ENCODE peak calls at places on chromosome 12, in ten cellular contexts. O is GM10248; F is CD4-positive, alpha-beta T cell; P is mammary epithelial cell; B is upper lobe of left lung; T is A549; X is H9; U is fibroblast of lung; A is heart right ventricle; L is HepG2. N is an unnamed sample.

GRCh38 chr12:40770781-40771180 is 78.5 kb downstream of the CNTN1 start:
- DNase-seq in O (no peak), F (no peak), P (no peak), B (no peak), T (no peak), X (no peak), U (no peak), A (no peak), L (no peak), N (no peak)

GRCh38 chr12:113232787-113233585 is 11.7 kb downstream of the TPCN1 start:
- DNase-seq in O (peak), F (peak), P (no peak), B (no peak), T (no peak), X (peak), U (no peak), A (peak), L (no peak), N (peak)

GRCh38 chr12:70576341-70577282 is 60.6 kb downstream of the PTPRB start:
- DNase-seq in O (peak), F (no peak), P (peak), B (no peak), T (peak), X (no peak), U (peak), A (no peak), L (peak), N (no peak)

GRCh38 chr12:77019920-77020319 is 45.4 kb downstream of the E2F7 start:
- DNase-seq in O (no peak), F (no peak), P (no peak), B (no peak), T (no peak), X (no peak), U (no peak), A (no peak), L (no peak), N (no peak)

GRCh38 chr12:3881208-3881980 is 8.2 kb upstream of the PARP11 start:
- DNase-seq in O (no peak), F (no peak), P (no peak), B (no peak), T (no peak), X (no peak), U (no peak), A (no peak), L (no peak), N (no peak)

GRCh38 chr12:32457251-32458025 is 58.1 kb downstream of the FGD4 start:
- DNase-seq in O (no peak), F (no peak), P (no peak), B (no peak), T (no peak), X (no peak), U (peak), A (no peak), L (no peak), N (no peak)

GRCh38 chr12:17062296-17063061 is 456.5 kb upstream of the LMO3 start:
- DNase-seq in O (no peak), F (no peak), P (peak), B (no peak), T (no peak), X (no peak), U (no peak), A (no peak), L (no peak), N (no peak)

GRCh38 chr12:117816-118345 is 51.3 kb downstream of the IQSEC3 start:
- DNase-seq in O (no peak), F (no peak), P (no peak), B (no peak), T (no peak), X (no peak), U (no peak), A (no peak), L (no peak), N (no peak)

GRCh38 chr12:128420163-128420562 is 153.2 kb downstream of the TMEM132C start:
- DNase-seq in O (no peak), F (no peak), P (no peak), B (no peak), T (no peak), X (no peak), U (no peak), A (no peak), L (no peak), N (no peak)

GRCh38 chr12:109588461-109589239 is 15.1 kb downstream of the MVK start:
- DNase-seq in O (no peak), F (no peak), P (no peak), B (peak), T (no peak), X (no peak), U (no peak), A (no peak), L (peak), N (no peak)

GRCh38 chr12:118704517-118704916 is 276.8 kb upstream of the SRRM4 start:
- DNase-seq in O (no peak), F (no peak), P (no peak), B (no peak), T (no peak), X (peak), U (no peak), A (no peak), L (peak), N (no peak)

GRCh38 chr12:19273482-19274330 is 144.2 kb downstream of the PLEKHA5 start:
- DNase-seq in O (no peak), F (peak), P (peak), B (no peak), T (peak), X (no peak), U (peak), A (peak), L (peak), N (no peak)

GRCh38 chr12:93813181-93813580 is 136.0 kb downstream of the CRADD start:
- DNase-seq in O (no peak), F (no peak), P (no peak), B (no peak), T (no peak), X (no peak), U (peak), A (no peak), L (no peak), N (no peak)

DNA sequence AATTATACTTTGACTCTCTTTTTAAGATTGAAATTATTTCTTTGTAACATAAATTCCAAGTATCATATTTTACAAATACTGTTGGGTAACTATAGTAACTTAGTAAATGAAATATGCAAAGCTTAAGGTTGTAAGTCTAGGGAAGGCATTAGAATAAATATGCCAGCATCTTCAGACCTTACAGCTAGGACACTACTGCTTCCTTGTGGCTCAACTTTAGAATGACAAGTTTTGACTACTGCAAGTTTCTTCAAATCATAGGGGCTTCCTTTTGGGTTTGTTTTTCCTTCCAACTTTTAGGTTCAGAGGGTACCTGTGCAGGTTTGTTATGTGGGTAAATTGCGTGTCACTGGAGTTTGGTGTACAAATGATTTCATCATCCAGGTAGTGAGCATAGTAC is 17.7 kb upstream of the ANP32D start:
- DNase-seq in O (no peak), F (no peak), P (peak), B (no peak), T (no peak), X (no peak), U (no peak), A (no peak), L (peak), N (no peak)
- TF ChIP-seq CTCF in O (peak), F (peak), P (peak), B (no peak), T (peak), X (peak), U (peak), A (peak), L (peak), N (peak)

DNA sequence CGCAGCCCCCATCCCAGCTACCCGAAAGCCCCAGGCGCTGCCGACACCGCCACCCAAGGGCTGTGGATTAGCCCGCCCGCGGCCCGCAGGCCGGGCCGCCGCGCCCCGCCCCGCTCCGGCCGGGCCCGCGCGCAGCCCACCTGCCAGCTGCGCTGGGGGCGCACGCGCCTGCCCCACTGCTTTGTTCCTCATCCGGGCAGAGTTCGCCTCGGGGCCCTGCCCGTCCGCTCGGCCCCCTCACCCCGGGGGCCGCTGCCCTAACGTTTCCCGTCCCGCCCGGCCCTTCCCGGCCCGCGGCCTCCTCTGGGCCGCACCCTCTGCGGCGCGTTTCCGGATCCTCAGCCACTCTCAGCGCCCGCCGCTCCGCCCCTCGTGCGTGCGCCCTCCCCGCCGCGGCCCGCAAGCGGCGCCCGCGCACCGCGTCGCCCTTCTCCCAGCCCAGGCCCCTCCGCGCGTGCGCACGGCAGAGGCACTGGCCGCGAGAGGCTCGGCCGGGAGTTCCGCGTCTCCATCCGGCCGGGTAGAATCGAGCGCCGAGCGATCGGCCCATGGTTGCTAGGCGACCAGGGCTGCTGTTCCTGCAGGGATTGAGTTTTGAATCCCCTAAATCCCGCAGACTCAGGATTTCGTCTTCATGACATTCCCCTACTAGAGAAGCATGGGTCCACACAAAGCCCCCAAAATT is at the start of gene PRDM4:
- DNase-seq in O (peak), F (peak), P (peak), B (peak), T (peak), X (peak), U (peak), A (peak), L (peak), N (peak)
- TF ChIP-seq CTCF in O (peak), F (no peak), P (peak), B (peak), T (peak), X (peak), U (no peak), A (peak), L (peak), N (no peak)

GRCh38 chr12:49364989-49365388 is 2.3 kb upstream of the SPATS2 start:
- DNase-seq in O (no peak), F (no peak), P (peak), B (no peak), T (no peak), X (no peak), U (peak), A (no peak), L (no peak), N (no peak)

GRCh38 chr12:49365542-49365941 is 1.7 kb upstream of the SPATS2 start:
- DNase-seq in O (no peak), F (no peak), P (peak), B (no peak), T (no peak), X (no peak), U (peak), A (no peak), L (no peak), N (no peak)

GRCh38 chr12:49368240-49368600 is 958 bp downstream of the SPATS2 start:
- DNase-seq in O (no peak), F (no peak), P (no peak), B (no peak), T (no peak), X (no peak), U (no peak), A (no peak), L (no peak), N (no peak)

GRCh38 chr12:49367381-49368239 is at the start of gene SPATS2:
- DNase-seq in O (no peak), F (no peak), P (no peak), B (peak), T (no peak), X (peak), U (no peak), A (peak), L (no peak), N (peak)

DNA sequence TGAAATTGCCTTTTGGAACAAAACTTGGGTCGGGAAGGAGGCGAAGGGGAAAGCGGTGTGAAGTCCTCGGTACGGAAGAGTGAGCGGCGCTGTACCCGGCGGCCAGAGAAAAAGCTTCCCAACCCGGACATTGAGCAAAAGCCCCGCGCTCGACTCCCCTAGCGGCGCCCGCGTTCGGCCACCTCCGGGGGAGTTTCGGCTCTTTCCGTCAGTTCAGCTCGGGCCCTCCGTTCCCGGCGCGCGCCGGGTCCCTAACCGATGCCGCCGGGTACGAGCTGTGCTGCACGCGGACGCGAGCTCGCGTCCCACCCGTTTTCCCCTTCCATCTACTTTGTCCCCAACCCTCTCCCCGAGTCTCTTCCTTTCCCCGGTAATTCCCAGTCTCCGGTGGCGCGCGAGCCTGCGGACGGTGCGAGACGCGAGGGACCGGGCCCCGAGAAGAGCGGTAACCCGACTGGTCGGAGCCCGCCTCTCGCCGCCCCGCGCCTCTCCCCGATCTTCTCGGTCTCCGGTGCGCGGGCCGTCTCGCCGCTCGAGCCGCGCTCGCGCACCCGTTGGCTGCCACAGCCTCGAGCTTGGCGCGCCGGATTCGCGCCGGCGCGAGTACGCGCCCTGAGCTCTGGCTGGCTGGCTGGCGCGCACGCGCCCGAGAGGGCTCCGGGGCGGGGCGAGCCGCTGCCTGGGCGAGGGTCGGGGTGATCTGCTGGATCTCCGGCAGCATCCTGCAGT is 446 bp upstream of the SPATS2 start:
- DNase-seq in O (peak), F (peak), P (peak), B (peak), T (peak), X (peak), U (peak), A (peak), L (peak), N (peak)
- TF ChIP-seq CTCF in O (no peak), F (no peak), P (no peak), B (peak), T (no peak), X (peak), U (peak), A (no peak), L (no peak), N (no peak)

DNA sequence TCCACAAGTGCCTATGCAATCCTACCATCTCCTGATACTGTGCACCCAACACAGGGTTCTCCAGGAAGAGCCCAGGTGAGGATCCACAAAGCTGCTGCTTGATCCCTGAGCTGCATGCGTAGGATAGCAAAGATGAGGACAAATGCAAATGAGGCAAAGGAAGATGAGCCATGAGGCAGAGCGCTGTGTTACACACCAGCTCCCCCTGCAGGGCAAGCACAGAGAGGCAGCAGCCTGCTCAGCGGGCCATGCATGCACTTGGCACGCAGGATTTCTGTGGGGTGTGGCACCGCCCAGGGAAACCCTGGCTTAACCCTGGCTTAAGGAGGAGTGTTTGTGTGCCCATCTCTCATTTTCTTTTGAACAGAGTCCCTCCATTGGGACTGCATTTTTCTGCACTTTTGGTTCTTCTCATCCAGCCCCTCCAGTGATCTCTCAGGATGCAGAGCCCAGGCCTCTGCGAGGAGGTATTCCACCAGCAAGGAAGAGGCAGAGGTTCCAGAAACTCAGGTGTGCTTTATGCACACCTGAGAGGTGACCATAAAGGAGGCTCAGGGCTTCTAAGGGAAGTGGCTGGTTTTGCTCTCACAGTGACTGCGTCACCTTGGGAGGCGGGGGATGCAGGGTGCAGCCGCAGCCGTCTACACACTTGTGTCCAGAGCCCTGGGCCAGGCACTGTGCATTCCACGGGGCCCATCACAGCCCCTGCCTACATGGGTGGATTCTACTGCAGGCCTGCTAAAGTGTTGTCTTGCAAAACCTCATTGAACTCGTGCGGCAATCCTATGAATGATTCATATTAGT is 973.3 kb upstream of the TMEM132C start:
- DNase-seq in O (no peak), F (peak), P (peak), B (peak), T (peak), X (peak), U (peak), A (no peak), L (no peak), N (peak)
- TF ChIP-seq CTCF in O (peak), F (peak), P (peak), B (peak), T (peak), X (peak), U (peak), A (peak), L (peak), N (peak)

GRCh38 chr12:56205445-56205844 is 16.2 kb upstream of the SMARCC2 start:
- DNase-seq in O (no peak), F (no peak), P (no peak), B (no peak), T (no peak), X (no peak), U (no peak), A (no peak), L (no peak), N (no peak)
- TF ChIP-seq CTCF in O (no peak), F (no peak), P (no peak), B (no peak), T (no peak), X (no peak), U (no peak), A (no peak), L (no peak), N (no peak)

GRCh38 chr12:90280033-90280432 is 571.4 kb upstream of the ATP2B1 start:
- DNase-seq in O (no peak), F (no peak), P (peak), B (no peak), T (no peak), X (no peak), U (peak), A (no peak), L (no peak), N (no peak)

GRCh38 chr12:90275088-90275487 is 566.5 kb upstream of the ATP2B1 start:
- DNase-seq in O (no peak), F (no peak), P (no peak), B (no peak), T (no peak), X (no peak), U (no peak), A (no peak), L (no peak), N (no peak)

GRCh38 chr12:90268574-90268973 is 559.9 kb upstream of the ATP2B1 start:
- DNase-seq in O (no peak), F (no peak), P (no peak), B (no peak), T (no peak), X (no peak), U (no peak), A (no peak), L (no peak), N (no peak)

DNA sequence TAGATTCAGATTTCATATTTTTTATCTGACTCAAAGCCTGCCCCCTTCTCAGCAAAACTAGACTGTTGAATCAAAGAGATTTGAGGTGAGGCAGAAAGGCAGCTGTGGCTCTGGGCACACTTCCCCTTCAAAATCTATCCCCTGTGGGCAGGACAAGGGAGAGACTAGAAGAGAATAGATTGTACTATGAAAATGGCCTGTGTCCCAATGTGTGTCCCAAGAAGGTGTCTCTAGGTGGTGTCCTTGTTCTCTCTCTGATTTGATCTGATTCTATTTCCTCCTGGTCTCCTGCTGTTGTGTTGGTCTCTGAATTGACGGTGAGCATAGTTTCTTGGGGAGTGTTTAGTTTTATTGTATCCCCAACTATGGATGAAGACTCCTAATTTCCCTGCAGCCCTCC is 565.8 kb upstream of the ATP2B1 start:
- DNase-seq in O (no peak), F (no peak), P (no peak), B (no peak), T (no peak), X (no peak), U (no peak), A (no peak), L (no peak), N (no peak)
- TF ChIP-seq CTCF in O (peak), F (no peak), P (no peak), B (no peak), T (no peak), X (peak), U (no peak), A (no peak), L (no peak), N (no peak)

GRCh38 chr12:53060721-53061276 is 10.9 kb downstream of the TNS2 start:
- DNase-seq in O (no peak), F (no peak), P (no peak), B (peak), T (no peak), X (no peak), U (no peak), A (no peak), L (no peak), N (no peak)

GRCh38 chr12:53062977-53063707 is 13.3 kb downstream of the TNS2 start:
- DNase-seq in O (no peak), F (no peak), P (no peak), B (no peak), T (no peak), X (no peak), U (no peak), A (no peak), L (no peak), N (no peak)

GRCh38 chr12:53063708-53064612 is 14.1 kb downstream of the TNS2 start:
- DNase-seq in O (no peak), F (no peak), P (no peak), B (no peak), T (no peak), X (no peak), U (peak), A (peak), L (no peak), N (no peak)

GRCh38 chr12:53061404-53062010 is 11.6 kb downstream of the TNS2 start:
- DNase-seq in O (no peak), F (no peak), P (no peak), B (no peak), T (peak), X (peak), U (no peak), A (no peak), L (peak), N (no peak)

GRCh38 chr12:53062011-53062961 is 12.4 kb downstream of the TNS2 start:
- DNase-seq in O (no peak), F (no peak), P (no peak), B (no peak), T (no peak), X (no peak), U (no peak), A (no peak), L (no peak), N (no peak)
- TF ChIP-seq CTCF in O (no peak), F (no peak), P (no peak), B (no peak), T (peak), X (no peak), U (no peak), A (no peak), L (no peak), N (no peak)